ENCODE peak calls at places on chromosome 20, in nine cellular contexts. Z, B, G, L, A, U, R, N and F are unnamed samples.

GRCh38 chr20:48456361-48457184 is 371.2 kb downstream of the PREX1 start:
- DNase-seq in Z (no peak), B (no peak), G (no peak), L (no peak), A (no peak), U (no peak), R (no peak), N (no peak), F (no peak)

GRCh38 chr20:17622851-17623508 is 53.1 kb downstream of the DSTN start:
- DNase-seq in Z (no peak), B (no peak), G (no peak), L (no peak), A (no peak), U (no peak), R (no peak), N (peak), F (no peak)

GRCh38 chr20:56382696-56383095 is 9.3 kb downstream of the AURKA start:
- DNase-seq in Z (no peak), B (no peak), G (no peak), L (no peak), A (no peak), U (no peak), R (no peak), N (no peak), F (no peak)

GRCh38 chr20:36098364-36098763 is 56.2 kb upstream of the EPB41L1 start:
- DNase-seq in Z (no peak), B (no peak), G (peak), L (peak), A (no peak), U (no peak), R (peak), N (no peak), F (no peak)

GRCh38 chr20:53763707-53764415 is 170.2 kb upstream of the ZNF217 start:
- DNase-seq in Z (no peak), B (peak), G (peak), L (peak), A (peak), U (no peak), R (peak), N (no peak), F (no peak)

GRCh38 chr20:58113706-58114105 is 114.7 kb downstream of the ANKRD60 start:
- DNase-seq in Z (no peak), B (no peak), G (no peak), L (no peak), A (no peak), U (peak), R (no peak), N (no peak), F (no peak)

GRCh38 chr20:43243672-43244269 is 54.1 kb upstream of the PTPRT start:
- DNase-seq in Z (no peak), B (peak), G (no peak), L (no peak), A (no peak), U (no peak), R (no peak), N (no peak), F (no peak)

GRCh38 chr20:21184810-21185209 is 58.9 kb downstream of the KIZ start:
- DNase-seq in Z (no peak), B (peak), G (peak), L (no peak), A (no peak), U (no peak), R (peak), N (no peak), F (no peak)

GRCh38 chr20:33408716-33409654 is 7.7 kb upstream of the CDK5RAP1 start:
- DNase-seq in Z (no peak), B (no peak), G (no peak), L (no peak), A (no peak), U (no peak), R (no peak), N (no peak), F (no peak)

DNA sequence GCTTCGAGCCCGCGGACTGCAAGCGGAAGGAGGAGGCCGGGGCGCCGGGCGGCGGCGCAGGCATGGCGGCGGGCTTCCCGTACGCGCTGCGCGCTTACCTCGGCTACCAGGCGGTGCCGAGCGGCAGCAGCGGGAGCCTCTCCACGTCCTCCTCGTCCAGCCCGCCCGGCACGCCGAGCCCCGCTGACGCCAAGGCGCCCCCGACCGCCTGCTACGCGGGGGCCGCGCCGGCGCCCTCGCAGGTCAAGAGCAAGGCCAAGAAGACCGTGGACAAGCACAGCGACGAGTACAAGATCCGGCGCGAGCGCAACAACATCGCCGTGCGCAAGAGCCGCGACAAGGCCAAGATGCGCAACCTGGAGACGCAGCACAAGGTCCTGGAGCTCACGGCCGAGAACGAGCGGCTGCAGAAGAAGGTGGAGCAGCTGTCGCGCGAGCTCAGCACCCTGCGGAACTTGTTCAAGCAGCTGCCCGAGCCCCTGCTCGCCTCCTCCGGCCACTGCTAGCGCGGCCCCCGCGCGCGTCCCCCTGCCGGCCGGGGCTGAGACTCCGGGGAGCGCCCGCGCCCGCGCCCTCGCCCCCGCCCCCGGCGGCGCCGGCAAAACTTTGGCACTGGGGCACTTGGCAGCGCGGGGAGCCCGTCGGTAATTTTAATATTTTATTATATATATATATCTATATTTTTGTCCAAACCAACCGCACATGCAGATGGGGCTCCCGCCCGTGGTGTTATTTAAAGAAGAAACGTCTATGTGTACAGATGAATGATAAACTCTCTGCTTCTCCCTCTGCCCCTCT is 1.1 kb downstream of the CEBPB start:
- DNase-seq in Z (peak), B (peak), G (no peak), L (peak), A (peak), U (peak), R (peak), N (peak), F (peak)
- TF ChIP-seq CTCF in Z (peak), B (peak), G (no peak), L (peak), A (peak), U (peak), R (no peak), N (peak), F (peak)

DNA sequence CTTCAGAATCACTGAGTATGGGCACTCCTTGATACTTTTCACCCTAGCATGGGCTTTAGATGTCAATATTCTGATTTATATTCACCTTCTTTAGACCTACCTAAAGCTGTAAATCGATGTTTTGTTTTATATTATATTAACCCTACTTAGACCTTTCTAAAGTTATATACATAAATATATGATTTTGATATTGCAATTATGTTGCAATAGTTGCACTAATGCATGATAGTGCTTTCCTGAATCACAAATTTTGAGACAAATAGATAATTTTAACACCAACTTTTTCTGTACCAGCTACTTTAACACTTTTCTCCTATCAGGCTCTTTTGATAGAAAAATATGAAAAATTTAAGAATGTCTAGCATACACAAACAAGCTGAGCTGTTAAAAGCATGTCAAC is 34.0 kb upstream of the JAG1 start:
- DNase-seq in Z (no peak), B (no peak), G (no peak), L (no peak), A (no peak), U (no peak), R (no peak), N (no peak), F (no peak)
- TF ChIP-seq CTCF in Z (no peak), B (no peak), G (no peak), L (no peak), A (no peak), U (no peak), R (no peak), N (no peak), F (no peak)

GRCh38 chr20:51171141-51171540 is 148.2 kb upstream of the KCNG1 start:
- DNase-seq in Z (no peak), B (no peak), G (no peak), L (no peak), A (no peak), U (peak), R (no peak), N (no peak), F (no peak)
- TF ChIP-seq CTCF in Z (no peak), B (no peak), G (no peak), L (no peak), A (no peak), U (no peak), R (no peak), N (no peak), F (no peak)

DNA sequence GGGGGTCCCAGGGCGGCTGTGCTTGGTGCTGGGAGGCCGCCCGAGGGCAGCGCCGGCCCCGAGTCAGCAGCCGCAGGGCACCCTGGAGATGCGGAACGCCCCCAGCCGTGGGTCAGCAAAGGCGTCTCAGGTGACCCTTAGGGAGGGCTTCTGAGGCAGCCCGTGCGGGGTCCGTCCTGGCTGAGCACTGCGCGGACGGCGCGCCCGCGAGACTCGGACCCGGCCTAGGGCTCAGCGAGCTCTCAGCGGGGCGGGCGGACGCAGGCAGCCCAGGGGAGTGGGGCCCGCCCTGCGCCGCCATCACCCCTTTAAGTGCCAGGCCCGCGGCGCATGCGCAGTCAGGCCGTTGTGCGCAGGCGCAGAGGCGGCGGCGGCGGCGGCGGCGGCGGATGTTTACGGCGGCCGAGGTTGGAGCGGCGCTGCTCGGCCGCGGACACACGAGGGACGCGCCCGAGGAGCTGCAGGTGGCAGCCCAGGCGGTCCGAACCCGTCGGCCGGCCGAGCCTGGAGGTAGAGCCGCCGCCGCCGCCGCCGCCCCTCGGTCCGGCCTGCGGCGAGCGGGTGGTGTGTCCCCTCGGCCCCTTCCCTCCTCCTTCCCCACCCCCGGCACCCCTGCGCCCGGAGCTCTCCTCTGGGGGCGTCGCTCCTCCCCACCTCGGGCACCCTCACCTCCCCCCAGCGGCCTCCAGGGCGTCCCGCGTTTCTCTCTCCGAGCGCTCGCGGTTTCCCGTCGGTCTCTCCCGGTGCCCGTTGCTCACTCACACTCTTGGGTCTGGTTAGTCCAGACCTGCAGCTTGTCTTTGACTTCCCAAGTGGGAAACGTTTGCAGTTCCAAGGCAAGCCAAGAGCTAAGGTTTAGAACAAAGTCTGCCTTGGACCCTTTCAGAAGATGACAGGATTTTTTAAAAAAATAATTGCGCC is at the start of gene PCMTD2:
- DNase-seq in Z (peak), B (peak), G (peak), L (peak), A (peak), U (peak), R (peak), N (peak), F (peak)
- TF ChIP-seq CTCF in Z (peak), B (no peak), G (no peak), L (no peak), A (peak), U (no peak), R (no peak), N (no peak), F (no peak)

DNA sequence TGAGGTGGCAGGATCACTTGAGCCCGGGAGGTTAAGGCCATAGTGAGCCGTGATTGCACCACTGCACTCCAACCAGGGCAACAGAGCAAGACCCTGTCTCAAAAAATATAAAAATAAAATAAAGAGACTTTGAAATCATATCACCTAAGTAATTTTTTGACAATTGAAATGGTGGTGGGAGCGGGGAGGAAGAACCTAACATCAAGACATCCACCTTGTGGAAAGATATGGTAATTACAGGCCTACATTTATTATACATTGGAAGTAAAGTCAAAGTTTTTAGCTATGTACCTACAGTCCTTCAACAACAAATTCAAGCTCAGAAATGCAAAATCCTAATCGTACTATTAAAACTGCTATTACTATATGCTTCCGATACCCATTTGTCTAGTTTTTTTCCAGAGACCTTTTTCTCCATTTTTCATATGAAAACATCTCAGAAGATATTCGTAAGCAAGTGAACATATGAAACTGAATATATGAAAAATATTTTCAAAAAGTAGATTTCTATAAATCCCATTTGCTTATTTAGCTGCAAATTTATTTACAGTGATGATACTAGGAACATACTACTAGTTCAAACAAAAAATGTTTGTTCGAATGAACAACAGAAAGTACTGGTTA is 83.3 kb downstream of the SYCP2 start:
- DNase-seq in Z (no peak), B (peak), G (peak), L (no peak), A (no peak), U (no peak), R (peak), N (no peak), F (no peak)
- TF ChIP-seq CTCF in Z (peak), B (peak), G (peak), L (peak), A (peak), U (peak), R (peak), N (peak), F (peak)

GRCh38 chr20:13755809-13756208 is 28.9 kb downstream of the ESF1 start:
- DNase-seq in Z (no peak), B (no peak), G (peak), L (no peak), A (no peak), U (no peak), R (no peak), N (no peak), F (no peak)
- TF ChIP-seq CTCF in Z (no peak), B (no peak), G (peak), L (no peak), A (no peak), U (no peak), R (peak), N (no peak), F (no peak)

DNA sequence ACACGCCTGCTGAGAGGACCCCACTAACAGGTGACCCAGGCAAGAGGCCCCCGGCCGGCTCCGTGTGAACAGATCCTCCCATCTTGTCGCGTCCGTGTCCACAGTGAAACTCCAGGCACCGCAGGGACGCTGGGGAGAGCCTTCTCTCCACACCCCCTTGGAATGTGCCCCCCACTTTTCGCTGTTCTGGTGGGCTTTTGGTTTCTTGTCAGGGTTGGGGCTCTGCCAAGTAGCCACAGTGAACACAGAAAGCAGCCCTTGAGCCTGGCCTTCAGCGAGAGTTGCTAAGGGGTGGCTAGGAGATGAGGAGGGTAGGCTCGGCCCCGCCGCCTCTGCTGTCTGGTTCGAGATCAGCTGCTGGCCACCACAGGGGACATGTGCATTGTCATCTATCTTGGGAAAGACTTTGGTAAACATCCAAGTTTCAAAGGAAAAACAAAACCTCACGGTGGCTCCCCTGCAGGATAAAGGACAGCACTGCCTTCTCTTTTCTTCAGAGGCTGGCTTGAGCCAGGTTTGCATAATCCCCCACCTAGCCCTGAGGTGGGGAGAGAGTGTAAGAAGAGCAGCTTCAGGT is 22.7 kb downstream of the SYNDIG1 start:
- DNase-seq in Z (no peak), B (no peak), G (no peak), L (no peak), A (no peak), U (peak), R (no peak), N (no peak), F (peak)
- TF ChIP-seq CTCF in Z (peak), B (no peak), G (no peak), L (no peak), A (no peak), U (no peak), R (no peak), N (no peak), F (no peak)

DNA sequence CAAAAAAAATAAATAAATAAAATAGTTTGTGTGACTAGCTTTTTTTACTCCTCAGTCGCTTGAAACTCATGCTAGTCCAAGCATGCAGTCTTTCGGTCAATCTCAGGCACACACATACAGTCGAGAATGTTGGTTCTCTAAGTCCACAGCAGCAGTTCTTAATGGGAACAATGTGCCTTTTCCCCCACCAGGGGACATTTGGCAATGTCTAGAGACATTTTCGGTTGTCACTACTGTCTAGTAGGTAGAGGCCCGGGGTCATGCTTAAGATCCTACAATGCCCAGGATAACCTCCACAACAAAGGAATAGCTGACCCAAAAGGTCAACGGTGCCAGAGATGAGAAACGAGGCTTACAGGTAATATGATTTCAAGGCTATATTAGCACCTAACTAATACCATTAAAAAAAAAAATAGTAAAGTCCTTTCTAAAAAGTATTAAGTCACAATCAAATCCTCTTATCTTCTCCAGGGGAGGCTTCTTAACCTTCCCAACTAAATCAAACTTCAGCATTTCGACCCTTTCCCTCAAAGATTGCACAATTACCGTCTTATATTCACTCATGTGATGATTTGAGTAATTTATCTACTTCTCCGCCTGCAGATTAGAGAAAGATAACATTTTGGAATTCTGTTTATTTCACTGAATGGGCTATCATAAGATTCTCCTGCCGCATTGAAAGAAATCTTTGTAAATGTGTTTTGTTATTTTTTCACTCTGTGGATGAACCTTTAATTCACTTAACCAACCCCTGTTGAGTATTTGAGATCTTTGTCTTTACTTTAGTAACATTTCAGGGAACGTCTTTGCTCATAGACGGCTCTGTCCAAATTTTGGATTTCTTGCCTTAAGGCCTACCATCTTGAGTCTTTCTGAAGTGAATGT is 8.1 kb upstream of the SALL4 start:
- DNase-seq in Z (no peak), B (peak), G (no peak), L (no peak), A (no peak), U (no peak), R (no peak), N (no peak), F (no peak)
- TF ChIP-seq CTCF in Z (no peak), B (peak), G (no peak), L (no peak), A (no peak), U (peak), R (no peak), N (no peak), F (no peak)

DNA sequence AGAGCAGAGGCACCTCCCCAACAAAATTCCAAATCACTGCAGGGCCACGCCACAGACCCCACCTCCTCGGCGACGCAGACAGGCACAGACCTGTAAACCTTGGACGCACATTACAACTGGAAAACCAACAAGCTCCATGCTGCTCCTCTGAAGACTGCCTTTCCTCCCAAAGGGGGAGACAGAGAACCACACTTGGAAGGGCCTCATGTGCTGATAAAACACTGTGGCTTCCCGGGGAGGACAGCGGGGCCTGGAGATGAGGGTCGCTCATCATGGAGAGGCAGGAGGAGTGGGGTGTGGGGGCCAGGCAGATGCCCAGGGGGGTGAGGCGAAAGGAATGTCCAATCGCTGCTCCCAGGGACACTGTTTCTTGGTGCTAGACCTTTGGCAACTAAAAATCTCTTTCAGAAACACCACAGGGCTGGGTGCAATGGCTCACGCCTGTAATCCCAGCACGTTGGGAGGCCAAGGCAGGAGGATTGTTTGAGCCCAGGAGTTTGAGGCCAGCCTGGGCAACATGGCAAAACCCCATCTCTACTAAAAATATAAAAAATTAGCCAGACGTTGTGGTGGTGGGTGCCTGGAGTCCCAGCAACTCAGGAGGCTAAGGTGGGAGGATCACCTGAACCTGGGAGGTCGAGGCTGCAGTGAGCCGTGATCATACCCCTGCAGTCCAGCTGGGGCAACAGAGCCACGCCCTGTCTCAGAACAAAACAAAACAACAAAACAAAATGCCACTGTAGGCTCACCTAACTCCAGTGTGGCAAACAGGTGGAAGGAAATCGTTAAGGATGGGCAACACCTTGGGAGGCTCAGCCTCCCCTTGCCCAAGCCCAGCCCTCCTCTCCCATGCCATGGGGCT is 53.8 kb downstream of the ABHD12 start:
- DNase-seq in Z (no peak), B (peak), G (peak), L (no peak), A (peak), U (no peak), R (peak), N (no peak), F (no peak)
- TF ChIP-seq CTCF in Z (peak), B (peak), G (peak), L (peak), A (peak), U (peak), R (peak), N (no peak), F (no peak)

GRCh38 chr20:7285918-7286556 is 518.6 kb downstream of the BMP2 start:
- DNase-seq in Z (peak), B (peak), G (peak), L (peak), A (peak), U (peak), R (peak), N (no peak), F (peak)
- TF ChIP-seq CTCF in Z (peak), B (peak), G (peak), L (peak), A (peak), U (peak), R (peak), N (peak), F (peak)